ENCODE peak calls at places on chromosome 5, in six cellular contexts. V is left ventricle myocardium inferior, D is transverse colon, L is left lung, I is GM12865, A is IMR-90. P is an unnamed sample.

GRCh38 chr5:92641031-92641962 is 939.7 kb downstream of the NR2F1-AS1 start:
- DNase-seq in V (no peak), D (no peak), L (no peak), I (peak; percentile 44), A (peak; percentile 66), P (no peak)

GRCh38 chr5:80346055-80346454 is 26.3 kb downstream of the SPZ1 start:
- DNase-seq in V (no peak), D (peak; percentile 30), L (no peak), I (peak; percentile 51), A (no peak), P (no peak)

GRCh38 chr5:69491027-69491426 is 1.6 kb upstream of the OCLN start:
- DNase-seq in V (no peak), D (no peak), L (no peak), I (no peak), A (no peak), P (no peak)

GRCh38 chr5:108905818-108906217 is 158.1 kb downstream of the FER start:
- DNase-seq in V (no peak), D (no peak), L (no peak), I (no peak), A (no peak), P (no peak)

GRCh38 chr5:142841511-142842255 is 71.5 kb downstream of the ARHGAP26 start:
- DNase-seq in V (peak; percentile 68), D (no peak), L (no peak), I (no peak), A (peak; percentile 34), P (no peak)

GRCh38 chr5:160869962-160870521 is 18.0 kb upstream of the ATP10B start:
- DNase-seq in V (no peak), D (no peak), L (no peak), I (no peak), A (no peak), P (no peak)

GRCh38 chr5:132012385-132013005 is 1.0 kb upstream of the ACSL6 start:
- DNase-seq in V (peak; percentile 43), D (peak; percentile 7), L (no peak), I (no peak), A (peak; percentile 68), P (peak; percentile 43)

GRCh38 chr5:31781772-31782171 is 142.8 kb downstream of the PDZD2 start:
- DNase-seq in V (no peak), D (no peak), L (no peak), I (no peak), A (no peak), P (no peak)

GRCh38 chr5:80662108-80662507 is 7.3 kb upstream of the DHFR start:
- DNase-seq in V (no peak), D (no peak), L (no peak), I (no peak), A (no peak), P (no peak)

GRCh38 chr5:147504001-147504400 is 5.9 kb downstream of the DPYSL3 start:
- DNase-seq in V (peak; percentile 17), D (no peak), L (no peak), I (no peak), A (peak; percentile 38), P (no peak)

GRCh38 chr5:178349147-178349527 is 116.5 kb upstream of the PHYKPL start:
- DNase-seq in V (no peak), D (no peak), L (no peak), I (no peak), A (no peak), P (no peak)

GRCh38 chr5:14223372-14223771 is 80.2 kb downstream of the TRIO start:
- DNase-seq in V (no peak), D (no peak), L (no peak), I (peak; percentile 62), A (no peak), P (no peak)

GRCh38 chr5:41856644-41857491 is 13.4 kb downstream of the OXCT1 start:
- DNase-seq in V (no peak), D (peak; percentile 26), L (no peak), I (peak; percentile 80), A (peak; percentile 73), P (peak; percentile 79)

GRCh38 chr5:68464424-68464823 is 248.9 kb downstream of the PIK3R1 start:
- DNase-seq in V (no peak), D (no peak), L (no peak), I (peak; percentile 68), A (peak; percentile 36), P (no peak)

GRCh38 chr5:59923465-59923864 is 29.9 kb upstream of the PDE4D start:
- DNase-seq in V (no peak), D (no peak), L (no peak), I (no peak), A (peak; percentile 30), P (no peak)

GRCh38 chr5:115599502-115599901 is 2.8 kb downstream of the TICAM2 start:
- DNase-seq in V (no peak), D (no peak), L (no peak), I (peak; percentile 53), A (peak; percentile 56), P (peak; percentile 32)

GRCh38 chr5:115600771-115601170 is 1.5 kb downstream of the TICAM2 start:
- DNase-seq in V (no peak), D (no peak), L (no peak), I (no peak), A (peak; percentile 63), P (no peak)

GRCh38 chr5:115599924-115600323 is 2.4 kb downstream of the TICAM2 start:
- DNase-seq in V (no peak), D (no peak), L (no peak), I (no peak), A (no peak), P (no peak)

GRCh38 chr5:115602585-115603125 is 376 bp upstream of the TICAM2 start:
- DNase-seq in V (no peak), D (no peak), L (no peak), I (no peak), A (no peak), P (no peak)

GRCh38 chr5:115601709-115602584 is at the start of gene TICAM2:
- DNase-seq in V (peak; percentile 70), D (peak; percentile 68), L (peak; percentile 93), I (peak; percentile 90), A (peak; percentile 67), P (peak; percentile 83)
- TF ChIP-seq CTCF in V (peak; percentile 64), D (peak; percentile 25), L (no peak), I (peak; percentile 12), A (peak; percentile 17), P (no peak)

GRCh38 chr5:179623001-179623905 is at the start of gene HNRNPH1:
- DNase-seq in V (peak; percentile 97), D (peak; percentile 99), L (peak; percentile 98), I (peak; percentile 99), A (peak; percentile 98), P (peak; percentile 99)
- TF ChIP-seq CTCF in V (no peak), D (no peak), L (peak; percentile 2), I (no peak), A (peak; percentile 6), P (peak; percentile 3)

GRCh38 chr5:168114444-168115017 is 176.9 kb upstream of the WWC1 start:
- DNase-seq in V (peak; percentile 28), D (peak; percentile 82), L (no peak), I (peak; percentile 77), A (peak; percentile 14), P (peak; percentile 78)
- TF ChIP-seq CTCF in V (peak; percentile 68), D (peak; percentile 72), L (peak; percentile 50), I (peak; percentile 91), A (peak; percentile 35), P (peak; percentile 77)

DNA sequence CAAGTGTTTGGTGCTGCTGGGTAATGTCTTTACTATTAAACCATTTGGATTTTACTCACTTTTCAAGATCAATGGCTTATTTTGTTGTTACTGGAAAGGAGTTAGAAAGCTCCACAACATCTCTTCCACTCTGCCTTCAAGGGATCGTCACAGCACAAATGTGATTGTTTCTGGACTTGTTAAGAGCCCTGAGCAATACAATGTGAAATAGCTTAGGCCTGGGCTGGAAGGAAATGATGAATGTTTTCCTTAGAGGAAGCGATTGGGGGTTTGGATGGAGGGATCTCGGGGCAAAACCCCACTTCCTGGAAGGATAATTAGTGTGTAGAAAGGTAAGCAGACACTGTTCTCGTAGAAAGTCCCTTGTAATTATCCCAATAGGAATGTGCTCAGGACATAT is 59.3 kb upstream of the MYO10 start:
- DNase-seq in V (no peak), D (no peak), L (no peak), I (no peak), A (no peak), P (no peak)
- TF ChIP-seq CTCF in V (no peak), D (no peak), L (no peak), I (no peak), A (no peak), P (no peak)

GRCh38 chr5:153711755-153712154 is 221.3 kb downstream of the GRIA1 start:
- DNase-seq in V (no peak), D (no peak), L (no peak), I (no peak), A (peak; percentile 6), P (no peak)
- TF ChIP-seq CTCF in V (peak; percentile 52), D (no peak), L (peak; percentile 23), I (no peak), A (peak; percentile 48), P (no peak)

P was measured in Peyer's patch.